ENCODE peak calls at places on chromosomes 6 and 20, in five cellular contexts. L is cardiac muscle cell, R is lower lobe of right lung, C is astrocyte, A is heart right ventricle. Z is an unnamed sample. For H3K36me3 and H3K4me1, the result is how much of the 10 kb centered on the place peaks cover.

GRCh38 chr6:16727996-16728395 is 33.3 kb downstream of the ATXN1 start:
- DNase-seq in C (no peak), L (no peak), R (peak), A (no peak), Z (peak)

GRCh38 chr6:157328108-157328692 is 4.9 kb upstream of the TMEM242 start:
- DNase-seq in R (no peak), A (no peak), C (peak), L (no peak), Z (no peak)

GRCh38 chr6:160417550-160417949 is 69.4 kb downstream of the SLC22A3 start:
- DNase-seq in C (no peak), A (no peak), R (no peak), L (no peak), Z (no peak)

GRCh38 chr20:54726687-54727086 is 251.3 kb downstream of the DOK5 start:
- DNase-seq in R (no peak), A (no peak), C (no peak), L (no peak), Z (no peak)

GRCh38 chr6:47358440-47359225 is 48.9 kb upstream of the TNFRSF21 start:
- DNase-seq in R (no peak), L (no peak), A (no peak), C (no peak), Z (no peak)

GRCh38 chr20:35620818-35621559 is 5.4 kb downstream of the SPAG4 start:
- DNase-seq in L (no peak), C (no peak), R (no peak), A (no peak), Z (no peak)

GRCh38 chr6:46015119-46015968 is at the start of gene CLIC5:
- DNase-seq in A (peak), L (peak), R (peak), C (no peak), Z (peak)

GRCh38 chr6:135212020-135212806 is 31.1 kb downstream of the MYB start:
- DNase-seq in C (peak), R (no peak), L (no peak), A (no peak), Z (no peak)

GRCh38 chr20:48283470-48284110 is 498.3 kb upstream of the SULF2 start:
- DNase-seq in L (no peak), R (peak), A (peak), C (peak), Z (no peak)

GRCh38 chr6:80364206-80364605 is 257.7 kb downstream of the BCKDHB start:
- DNase-seq in L (no peak), C (no peak), R (no peak), A (no peak), Z (no peak)

GRCh38 chr20:34512266-34512954 is 3.8 kb upstream of the DYNLRB1 start:
- DNase-seq in C (peak), R (no peak), A (no peak), L (no peak), Z (no peak)

GRCh38 chr6:35202066-35202546 is 11.7 kb upstream of the SCUBE3 start:
- DNase-seq in C (no peak), R (no peak), L (no peak), A (peak), Z (no peak)

GRCh38 chr6:109478222-109478805 is 4.7 kb downstream of the ZBTB24 start:
- DNase-seq in C (no peak), L (no peak), R (no peak), A (no peak), Z (no peak)

DNA sequence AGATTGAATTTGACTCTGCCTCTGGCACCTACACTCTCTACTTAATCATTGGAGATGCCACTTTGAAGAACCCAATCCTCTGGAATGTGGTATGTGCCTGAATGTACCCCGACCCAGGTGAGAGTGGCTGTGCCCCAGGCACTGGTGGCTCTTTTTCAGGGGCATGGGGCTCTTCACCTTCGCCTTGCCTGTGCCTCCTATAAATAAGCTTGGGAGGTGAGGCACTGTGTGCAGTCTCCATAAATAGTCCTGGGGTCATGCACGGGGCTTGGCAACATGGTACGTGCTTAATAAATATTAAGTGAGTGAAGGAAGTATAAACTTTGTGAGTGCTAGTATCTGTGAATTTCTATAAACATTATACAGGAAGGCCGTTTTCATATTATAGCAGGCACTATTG is 33.0 kb downstream of the GHRH start:
- DNase-seq in R (no peak), A (peak), L (no peak), C (no peak), Z (no peak)
- H3K36me3 ChIP-seq in R (half or more), A (half or more), L (half or more), C (half or more), Z (half or more)

GRCh38 chr20:10357974-10358373 is 76.0 kb downstream of the MKKS start:
- DNase-seq in L (no peak), C (no peak), A (no peak), R (no peak), Z (no peak)
- TF ChIP-seq CTCF in L (peak), C (peak), A (peak), R (peak), Z (no peak)

GRCh38 chr20:62369508-62370114 is 2.5 kb upstream of the LAMA5 start:
- DNase-seq in R (no peak), C (no peak), L (no peak), A (no peak), Z (no peak)

GRCh38 chr20:62372042-62372993 is 5.2 kb upstream of the LAMA5 start:
- DNase-seq in R (no peak), C (no peak), A (no peak), L (no peak), Z (peak)

GRCh38 chr20:62370807-62371587 is 3.9 kb upstream of the LAMA5 start:
- DNase-seq in A (no peak), L (no peak), C (no peak), R (peak), Z (peak)

GRCh38 chr20:62370115-62370806 is 3.1 kb upstream of the LAMA5 start:
- DNase-seq in C (peak), R (no peak), A (peak), L (no peak), Z (peak)

GRCh38 chr20:62371588-62372041 is 4.5 kb upstream of the LAMA5 start:
- DNase-seq in A (no peak), R (no peak), L (no peak), C (no peak), Z (peak)
- H3K4me1 ChIP-seq in A (half or more), R (half or more), L (half or more), C (under half), Z (half or more)

GRCh38 chr20:32199006-32199405 is 8.5 kb downstream of the PLAGL2 start:
- DNase-seq in C (no peak), A (no peak), L (no peak), R (no peak), Z (no peak)

GRCh38 chr20:32204485-32205115 is 2.9 kb downstream of the PLAGL2 start:
- DNase-seq in L (no peak), R (no peak), A (no peak), C (no peak), Z (no peak)

GRCh38 chr20:32201977-32202363 is 5.6 kb downstream of the PLAGL2 start:
- DNase-seq in R (peak), A (no peak), L (no peak), C (no peak), Z (peak)

GRCh38 chr20:32203556-32204484 is 3.7 kb downstream of the PLAGL2 start:
- DNase-seq in L (no peak), A (no peak), R (no peak), C (no peak), Z (peak)

DNA sequence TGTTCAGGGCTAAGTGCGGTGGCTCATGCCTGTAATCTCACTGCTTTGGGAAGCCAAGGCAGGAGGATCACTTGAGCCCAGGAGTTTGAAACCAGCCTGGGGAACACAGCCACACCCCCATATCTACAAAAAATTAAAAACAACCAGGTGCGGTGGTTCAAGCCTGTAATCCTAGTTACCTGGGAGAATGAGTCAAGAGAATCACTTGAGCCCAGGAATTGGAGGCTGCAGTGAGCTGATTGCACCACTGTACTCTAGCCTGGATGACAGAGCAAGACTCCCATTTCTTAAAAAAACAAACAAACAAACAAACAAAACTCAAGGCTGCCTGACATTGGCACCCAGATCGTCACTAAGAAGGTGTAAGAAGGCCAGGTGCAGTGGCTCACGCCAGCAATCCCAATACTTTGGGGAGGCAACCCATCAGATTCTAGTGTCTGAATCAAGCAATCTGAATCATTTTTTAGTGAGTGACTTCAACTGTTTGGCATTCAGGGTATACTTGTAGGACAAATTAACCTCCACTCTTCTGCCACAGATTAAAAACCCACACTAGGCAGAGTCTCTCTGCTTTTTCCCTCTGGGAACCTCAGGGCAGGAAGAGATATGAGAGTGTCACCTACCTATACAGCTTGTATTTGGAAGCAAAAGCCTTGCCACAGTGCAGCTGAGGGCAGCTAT is 6.1 kb downstream of the PLAGL2 start:
- DNase-seq in L (no peak), R (no peak), C (peak), A (no peak), Z (no peak)
- H3K36me3 ChIP-seq in L (under half), R (half or more), C (under half), A (half or more), Z (under half)

DNA sequence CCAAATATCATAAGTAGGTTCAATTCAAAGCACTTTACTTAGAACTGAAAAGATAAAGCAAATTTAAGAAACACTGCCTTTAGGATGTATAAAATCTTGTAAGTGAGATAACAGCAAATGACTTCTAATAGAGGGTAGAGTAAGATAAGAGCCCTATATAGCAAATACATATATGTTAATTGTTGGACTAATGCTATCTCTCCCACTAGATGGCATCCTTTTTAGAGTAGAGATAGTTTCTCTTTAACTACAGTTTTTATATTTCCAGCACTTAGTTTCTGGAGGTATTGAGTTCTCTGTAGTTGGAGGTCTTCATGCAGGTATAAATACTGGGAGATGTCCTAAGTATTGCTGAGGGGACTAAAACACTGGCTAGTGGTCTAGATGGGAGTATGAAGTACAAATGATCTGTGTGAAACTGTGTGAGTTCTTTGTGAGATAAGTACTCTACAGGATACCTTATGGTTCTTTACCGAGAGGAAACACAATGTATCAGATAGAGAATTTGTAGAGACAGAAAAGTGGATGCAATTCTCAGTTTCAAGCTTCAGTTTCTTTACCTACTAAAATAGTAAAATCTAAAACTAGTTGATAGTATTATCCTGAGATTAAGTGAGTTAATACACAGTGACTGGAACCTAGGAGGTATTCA is 399.3 kb downstream of the KHDRBS2 start:
- DNase-seq in A (no peak), L (peak), R (no peak), C (no peak), Z (no peak)
- TF ChIP-seq CTCF in A (no peak), L (no peak), R (no peak), C (no peak), Z (no peak)

GRCh38 chr20:17875106-17875980 is 93.3 kb downstream of the SNX5 start:
- DNase-seq in L (no peak), R (peak), C (peak), A (peak), Z (no peak)
- H3K4me1 ChIP-seq in L (under half), R (under half), C (under half), A (half or more), Z (under half)

Z was measured in upper lobe of left lung.